ENCODE peak calls at places on chromosomes 12 and 14, in eight cellular contexts. One of them, this sample, is unnamed.

GRCh38 chr12:47838286-47838931 is 18.7 kb upstream of the HDAC7 start:
- DNase-seq in stimulated activated CD8-positive, alpha-beta memory T cell treated with anti-CD3 and anti-CD28 coated beads, Interleukin-2, amount 100 ng/mL, for 1 hour: peak
- DNase-seq in SK-MEL-5: peak
- DNase-seq in activated CD4-positive, alpha-beta T cell treated with anti-CD3 and anti-CD28 coated beads, Interleukin-2, amount 50 U/mL, for 24 hours: no peak
- DNase-seq in testis: no peak
- DNase-seq in CD8-positive, alpha-beta memory T cell: no peak
- DNase-seq in mucosa of gallbladder: no peak
- DNase-seq in NCI-H1694: peak
- DNase-seq in this sample: no peak

GRCh38 chr12:6949063-6949594 is 2.0 kb upstream of the PTPN6 start:
- DNase-seq in stimulated activated CD8-positive, alpha-beta memory T cell treated with anti-CD3 and anti-CD28 coated beads, Interleukin-2, amount 100 ng/mL, for 1 hour: no peak
- DNase-seq in SK-MEL-5: no peak
- DNase-seq in activated CD4-positive, alpha-beta T cell treated with anti-CD3 and anti-CD28 coated beads, Interleukin-2, amount 50 U/mL, for 24 hours: no peak
- DNase-seq in testis: no peak
- DNase-seq in CD8-positive, alpha-beta memory T cell: no peak
- DNase-seq in mucosa of gallbladder: no peak
- DNase-seq in NCI-H1694: no peak
- DNase-seq in this sample: no peak

GRCh38 chr14:49673586-49673985 is 14.4 kb downstream of the POLE2 start:
- DNase-seq in stimulated activated CD8-positive, alpha-beta memory T cell treated with anti-CD3 and anti-CD28 coated beads, Interleukin-2, amount 100 ng/mL, for 1 hour: no peak
- DNase-seq in SK-MEL-5: no peak
- DNase-seq in activated CD4-positive, alpha-beta T cell treated with anti-CD3 and anti-CD28 coated beads, Interleukin-2, amount 50 U/mL, for 24 hours: no peak
- DNase-seq in testis: no peak
- DNase-seq in CD8-positive, alpha-beta memory T cell: no peak
- DNase-seq in mucosa of gallbladder: no peak
- DNase-seq in NCI-H1694: no peak
- DNase-seq in this sample: no peak

GRCh38 chr14:92945959-92946846 is 23.3 kb downstream of the CHGA start:
- DNase-seq in stimulated activated CD8-positive, alpha-beta memory T cell treated with anti-CD3 and anti-CD28 coated beads, Interleukin-2, amount 100 ng/mL, for 1 hour: no peak
- DNase-seq in SK-MEL-5: no peak
- DNase-seq in activated CD4-positive, alpha-beta T cell treated with anti-CD3 and anti-CD28 coated beads, Interleukin-2, amount 50 U/mL, for 24 hours: no peak
- DNase-seq in testis: peak
- DNase-seq in CD8-positive, alpha-beta memory T cell: no peak
- DNase-seq in mucosa of gallbladder: peak
- DNase-seq in NCI-H1694: no peak
- DNase-seq in this sample: no peak

GRCh38 chr12:118346895-118347294 is 25.8 kb downstream of the TAOK3 start:
- DNase-seq in stimulated activated CD8-positive, alpha-beta memory T cell treated with anti-CD3 and anti-CD28 coated beads, Interleukin-2, amount 100 ng/mL, for 1 hour: no peak
- DNase-seq in SK-MEL-5: no peak
- DNase-seq in activated CD4-positive, alpha-beta T cell treated with anti-CD3 and anti-CD28 coated beads, Interleukin-2, amount 50 U/mL, for 24 hours: no peak
- DNase-seq in testis: no peak
- DNase-seq in CD8-positive, alpha-beta memory T cell: no peak
- DNase-seq in mucosa of gallbladder: no peak
- DNase-seq in NCI-H1694: no peak
- DNase-seq in this sample: no peak

GRCh38 chr12:49505672-49506071 is 33.2 kb upstream of the KCNH3 start:
- DNase-seq in stimulated activated CD8-positive, alpha-beta memory T cell treated with anti-CD3 and anti-CD28 coated beads, Interleukin-2, amount 100 ng/mL, for 1 hour: no peak
- DNase-seq in SK-MEL-5: no peak
- DNase-seq in activated CD4-positive, alpha-beta T cell treated with anti-CD3 and anti-CD28 coated beads, Interleukin-2, amount 50 U/mL, for 24 hours: no peak
- DNase-seq in testis: no peak
- DNase-seq in CD8-positive, alpha-beta memory T cell: no peak
- DNase-seq in mucosa of gallbladder: no peak
- DNase-seq in NCI-H1694: no peak
- DNase-seq in this sample: no peak

GRCh38 chr12:91381309-91381804 is 198.7 kb upstream of the DCN start:
- DNase-seq in stimulated activated CD8-positive, alpha-beta memory T cell treated with anti-CD3 and anti-CD28 coated beads, Interleukin-2, amount 100 ng/mL, for 1 hour: no peak
- DNase-seq in SK-MEL-5: peak
- DNase-seq in activated CD4-positive, alpha-beta T cell treated with anti-CD3 and anti-CD28 coated beads, Interleukin-2, amount 50 U/mL, for 24 hours: no peak
- DNase-seq in testis: peak
- DNase-seq in CD8-positive, alpha-beta memory T cell: no peak
- DNase-seq in mucosa of gallbladder: peak
- DNase-seq in NCI-H1694: no peak
- DNase-seq in this sample: no peak

GRCh38 chr14:75648066-75648838 is 12.4 kb downstream of the ERG28 start:
- DNase-seq in stimulated activated CD8-positive, alpha-beta memory T cell treated with anti-CD3 and anti-CD28 coated beads, Interleukin-2, amount 100 ng/mL, for 1 hour: no peak
- DNase-seq in SK-MEL-5: no peak
- DNase-seq in activated CD4-positive, alpha-beta T cell treated with anti-CD3 and anti-CD28 coated beads, Interleukin-2, amount 50 U/mL, for 24 hours: no peak
- DNase-seq in testis: peak
- DNase-seq in CD8-positive, alpha-beta memory T cell: no peak
- DNase-seq in mucosa of gallbladder: peak
- DNase-seq in NCI-H1694: no peak
- DNase-seq in this sample: no peak

GRCh38 chr12:32437095-32437515 is 37.7 kb downstream of the FGD4 start:
- DNase-seq in stimulated activated CD8-positive, alpha-beta memory T cell treated with anti-CD3 and anti-CD28 coated beads, Interleukin-2, amount 100 ng/mL, for 1 hour: no peak
- DNase-seq in SK-MEL-5: no peak
- DNase-seq in activated CD4-positive, alpha-beta T cell treated with anti-CD3 and anti-CD28 coated beads, Interleukin-2, amount 50 U/mL, for 24 hours: no peak
- DNase-seq in testis: no peak
- DNase-seq in CD8-positive, alpha-beta memory T cell: no peak
- DNase-seq in mucosa of gallbladder: no peak
- DNase-seq in NCI-H1694: no peak
- DNase-seq in this sample: no peak

This sample was measured in stimulated activated CD4-positive, alpha-beta T cell treated with anti-CD3 and anti-CD28 coated beads, Interleukin-12 subunit alpha, Interleukin-12 subunit beta, amount 100 ng/mL, for 24 hours.